ENCODE peak calls at places on chromosomes 2 and 18, in nine cellular contexts. Y is lower lobe of right lung; I is thoracic aorta; V is CD4-positive, CD25-positive, alpha-beta regulatory T cell; N is breast epithelium; U is K562; C is brain microvascular endothelial cell; L is naive thymus-derived CD4-positive, alpha-beta T cell; F is right atrium auricular region. D is an unnamed sample.
A peak's percentile ranks its signal among the peaks of the same experiment; 100 is the strongest.

GRCh38 chr2:159201321-159202063 is 85.0 kb downstream of the WDSUB1 start:
- DNase-seq in I (no peak), N (no peak), F (no peak), L (peak; percentile 40), Y (no peak), C (peak; percentile 56), U (no peak), V (no peak), D (no peak)

GRCh38 chr2:132446460-132446859 is 29.9 kb downstream of the GPR39 start:
- DNase-seq in V (no peak), L (no peak), U (no peak), Y (no peak), I (no peak), C (no peak), N (no peak), F (no peak), D (no peak)

GRCh38 chr2:233816771-233817170 is 37.6 kb downstream of the HJURP start:
- DNase-seq in V (no peak), Y (no peak), L (no peak), N (no peak), F (no peak), U (no peak), I (no peak), C (no peak), D (no peak)

GRCh38 chr18:26307161-26307773 is 81.0 kb downstream of the TAF4B start:
- DNase-seq in F (no peak), C (peak; percentile 60), I (no peak), Y (no peak), N (no peak), V (no peak), U (peak; percentile 68), L (peak; percentile 24), D (peak; percentile 41)

GRCh38 chr18:12597775-12598174 is 60.1 kb downstream of the SPIRE1 start:
- DNase-seq in U (no peak), V (no peak), I (peak; percentile 21), C (peak; percentile 85), L (no peak), Y (peak; percentile 59), N (no peak), F (no peak), D (no peak)

GRCh38 chr2:36500072-36500471 is 97.9 kb downstream of the FEZ2 start:
- DNase-seq in L (no peak), V (no peak), N (no peak), I (no peak), U (no peak), F (no peak), C (no peak), Y (no peak), D (no peak)

GRCh38 chr2:212843409-212844199 is 305.0 kb upstream of the ERBB4 start:
- DNase-seq in L (no peak), F (no peak), N (no peak), C (peak; percentile 76), U (no peak), Y (no peak), V (no peak), I (no peak), D (no peak)

GRCh38 chr2:127584047-127584446 is 48.6 kb downstream of the MYO7B start:
- DNase-seq in L (no peak), F (peak; percentile 26), V (no peak), C (no peak), I (no peak), N (no peak), U (no peak), Y (no peak), D (no peak)

GRCh38 chr2:95053543-95053942 is 28.0 kb downstream of the MAL start:
- DNase-seq in Y (no peak), I (no peak), V (no peak), F (no peak), C (no peak), L (no peak), N (no peak), U (peak; percentile 33), D (no peak)

GRCh38 chr2:12701786-12702660 is 14.7 kb upstream of the TRIB2 start:
- DNase-seq in N (no peak), L (no peak), C (no peak), V (no peak), F (no peak), Y (no peak), U (no peak), I (no peak), D (no peak)

GRCh38 chr2:12704378-12704777 is 12.4 kb upstream of the TRIB2 start:
- DNase-seq in C (no peak), I (no peak), V (no peak), F (no peak), N (no peak), Y (no peak), L (no peak), U (no peak), D (no peak)

GRCh38 chr2:12700989-12701388 is 15.7 kb upstream of the TRIB2 start:
- DNase-seq in C (no peak), Y (no peak), I (no peak), N (no peak), U (no peak), L (no peak), F (no peak), V (no peak), D (no peak)

GRCh38 chr2:12705230-12705629 is 11.5 kb upstream of the TRIB2 start:
- DNase-seq in C (no peak), U (peak; percentile 43), F (no peak), V (no peak), L (no peak), Y (no peak), I (no peak), N (no peak), D (no peak)

GRCh38 chr2:12702661-12703121 is 14.0 kb upstream of the TRIB2 start:
- DNase-seq in C (peak; percentile 89), F (no peak), Y (no peak), U (no peak), I (no peak), N (no peak), V (no peak), L (no peak), D (no peak)
- H3K4me3 ChIP-seq in C (no peak overlapping the region), F (no peak overlapping the region), Y (no peak overlapping the region), U (no peak overlapping the region), I (no peak overlapping the region), N (no peak overlapping the region), V (peak overlapping the region; percentile 40), L (no peak overlapping the region), D (no peak overlapping the region)

DNA sequence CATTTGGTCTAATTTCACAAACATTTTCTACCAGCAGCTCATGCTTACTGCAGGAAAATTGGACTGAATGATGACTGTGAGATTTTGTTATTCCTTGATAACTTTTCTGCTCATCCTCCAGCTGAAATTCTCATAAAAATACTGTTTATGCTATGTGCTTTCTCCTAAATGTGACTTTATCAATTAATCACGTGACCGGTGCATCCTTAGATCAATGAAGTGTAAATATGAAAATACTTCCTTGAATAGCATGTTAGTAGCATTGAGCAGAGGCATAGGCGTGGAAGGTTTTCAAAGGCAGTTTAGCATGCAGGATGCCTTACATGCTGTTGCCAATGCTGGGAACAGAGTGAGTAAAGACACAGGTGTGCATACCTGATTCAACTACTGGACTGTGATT is 1002.5 kb downstream of the CBLN2 start:
- DNase-seq in V (no peak), L (no peak), I (no peak), F (no peak), C (no peak), U (no peak), N (no peak), Y (no peak), D (no peak)
- H3K4me3 ChIP-seq in V (no peak overlapping the region), L (no peak overlapping the region), I (no peak overlapping the region), F (no peak overlapping the region), C (no peak overlapping the region), U (no peak overlapping the region), N (no peak overlapping the region), Y (no peak overlapping the region), D (no peak overlapping the region)

DNA sequence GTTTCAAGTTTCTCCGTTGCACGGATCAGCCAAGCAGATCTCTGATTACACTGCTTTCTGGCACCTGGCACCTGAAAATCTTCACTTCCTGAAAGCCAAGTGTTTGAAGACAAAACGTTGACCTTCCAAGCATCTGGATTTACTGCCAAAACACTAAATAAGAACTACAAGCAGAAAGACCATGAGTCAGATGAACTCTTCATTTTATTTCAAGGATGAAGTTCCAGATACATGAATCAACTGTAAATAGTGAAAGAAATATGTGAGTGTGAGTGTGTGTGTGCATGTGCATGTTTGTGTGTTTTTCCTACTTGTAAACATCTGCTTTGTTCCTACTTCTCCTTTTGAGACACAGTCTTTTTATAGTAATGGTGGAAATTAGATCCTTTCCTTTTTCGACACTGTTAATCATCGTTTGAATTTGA is 60.0 kb upstream of the DTNA start:
- DNase-seq in Y (no peak), N (no peak), F (no peak), V (no peak), C (no peak), U (no peak), L (no peak), I (no peak), D (no peak)
- H3K4me3 ChIP-seq in Y (no peak overlapping the region), N (no peak overlapping the region), F (no peak overlapping the region), V (no peak overlapping the region), C (no peak overlapping the region), U (no peak overlapping the region), L (no peak overlapping the region), I (peak overlapping the region; percentile 51), D (no peak overlapping the region)

GRCh38 chr2:235394278-235394828 is 99.5 kb upstream of the AGAP1 start:
- DNase-seq in F (no peak), C (peak; percentile 46), U (peak; percentile 41), I (no peak), Y (no peak), N (no peak), V (no peak), L (no peak), D (no peak)

GRCh38 chr2:235389626-235390025 is 104.2 kb upstream of the AGAP1 start:
- DNase-seq in F (no peak), Y (no peak), N (no peak), U (no peak), I (no peak), L (no peak), V (no peak), C (no peak), D (no peak)

GRCh38 chr2:235391964-235392615 is 101.8 kb upstream of the AGAP1 start:
- DNase-seq in C (no peak), U (no peak), Y (no peak), I (no peak), F (no peak), L (no peak), N (no peak), V (no peak), D (no peak)

GRCh38 chr2:235390816-235391194 is 103.0 kb upstream of the AGAP1 start:
- DNase-seq in Y (no peak), V (no peak), I (no peak), F (no peak), C (no peak), N (no peak), L (no peak), U (no peak), D (no peak)

DNA sequence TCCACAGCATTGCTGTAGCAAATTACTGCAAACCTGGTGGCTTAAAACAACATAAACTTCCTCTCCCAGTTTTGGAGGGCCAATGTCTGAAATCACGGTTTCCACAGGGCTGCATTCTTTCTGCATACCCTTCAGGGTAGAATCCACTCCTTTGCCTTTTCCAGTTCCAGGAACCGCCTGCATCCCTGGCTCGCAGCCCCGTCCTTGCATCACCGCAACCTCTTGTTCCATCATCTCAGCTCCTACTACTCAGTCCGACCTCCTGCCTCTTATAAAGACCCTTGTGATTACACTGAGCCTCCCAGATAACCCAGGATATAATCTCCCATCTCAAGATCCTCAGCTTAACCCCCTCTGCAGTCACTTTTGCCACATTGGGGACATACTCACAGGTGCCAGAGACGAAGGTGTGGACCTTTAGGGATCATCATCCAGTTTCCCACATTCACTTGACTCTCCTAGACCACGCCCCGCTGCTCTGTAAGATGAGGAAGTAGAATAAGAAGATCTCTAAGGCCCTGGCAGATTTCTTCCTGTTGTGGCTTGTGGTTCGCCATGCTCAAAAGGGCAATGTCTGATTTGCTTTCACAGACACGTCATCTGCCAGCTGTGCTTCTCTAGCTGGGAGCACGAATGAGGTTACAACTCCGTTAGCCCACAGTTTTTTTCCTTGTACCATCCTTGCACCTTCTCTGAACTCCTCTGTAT is 103.6 kb upstream of the AGAP1 start:
- DNase-seq in Y (peak; percentile 50), L (peak; percentile 40), U (peak; percentile 23), C (no peak), V (peak; percentile 5), I (no peak), N (no peak), F (no peak), D (peak; percentile 93)
- H3K4me3 ChIP-seq in Y (no peak overlapping the region), L (no peak overlapping the region), U (no peak overlapping the region), C (no peak overlapping the region), V (peak overlapping the region; percentile 64), I (no peak overlapping the region), N (no peak overlapping the region), F (no peak overlapping the region), D (peak overlapping the region; percentile 17)

D was measured in Jurkat, Clone E6-1.